ENCODE peak calls at places on chromosomes 3 and 15, in four cellular contexts. R is stomach, N is transverse colon, B is prostate gland. L is an unnamed sample.

GRCh38 chr3:187896664-187897063 is 151.4 kb upstream of the BCL6 start:
- DNase-seq in R (no peak), N (no peak), B (no peak), L (no peak)

GRCh38 chr3:16374047-16375019 is 109.3 kb downstream of the OXNAD1 start:
- DNase-seq in R (no peak), N (no peak), B (no peak), L (peak)

GRCh38 chr3:195063596-195064193 is 207.3 kb downstream of the XXYLT1 start:
- DNase-seq in R (peak), N (peak), B (no peak), L (no peak)

GRCh38 chr3:23999012-23999641 is 54.0 kb downstream of the NR1D2 start:
- DNase-seq in R (peak), N (peak), B (peak), L (no peak)

GRCh38 chr15:50945725-50946124 is 37.2 kb downstream of the AP4E1 start:
- DNase-seq in R (no peak), N (no peak), B (no peak), L (no peak)

GRCh38 chr3:81735334-81735733 is 26.1 kb downstream of the GBE1 start:
- DNase-seq in R (no peak), N (no peak), B (no peak), L (no peak)

GRCh38 chr3:65935724-65936123 is 103.0 kb downstream of the MAGI1 start:
- DNase-seq in R (no peak), N (no peak), B (no peak), L (no peak)

GRCh38 chr15:51382787-51383186 is 41.3 kb downstream of the GLDN start:
- DNase-seq in R (no peak), N (no peak), B (no peak), L (no peak)

GRCh38 chr3:41018841-41019240 is 180.5 kb upstream of the CTNNB1 start:
- DNase-seq in R (no peak), N (no peak), B (no peak), L (no peak)

GRCh38 chr3:113226491-113226890 is 15.1 kb downstream of the BOC start:
- DNase-seq in R (no peak), N (no peak), B (no peak), L (no peak)

GRCh38 chr15:98807262-98807661 is 158.9 kb downstream of the IGF1R start:
- DNase-seq in R (no peak), N (no peak), B (no peak), L (no peak)

GRCh38 chr3:124078978-124079911 is 87.3 kb upstream of the ROPN1 start:
- DNase-seq in R (no peak), N (no peak), B (peak), L (no peak)

GRCh38 chr3:182255095-182255600 is 538.2 kb upstream of the ATP11B start:
- DNase-seq in R (no peak), N (no peak), B (no peak), L (no peak)

GRCh38 chr15:77622212-77622941 is 10.3 kb downstream of the LINGO1 start:
- DNase-seq in R (no peak), N (no peak), B (no peak), L (no peak)

GRCh38 chr3:44914936-44915335 is 40.5 kb downstream of the TGM4 start:
- DNase-seq in R (no peak), N (no peak), B (no peak), L (no peak)

GRCh38 chr3:65642903-65643302 is 395.8 kb downstream of the MAGI1 start:
- DNase-seq in R (no peak), N (no peak), B (no peak), L (no peak)

GRCh38 chr3:177551431-177551836 is 354.2 kb upstream of the TBL1XR1 start:
- DNase-seq in R (no peak), N (no peak), B (no peak), L (no peak)

GRCh38 chr3:78317774-78318173 is 1277.9 kb downstream of the ROBO2 start:
- DNase-seq in R (no peak), N (no peak), B (no peak), L (no peak)

GRCh38 chr15:64792282-64792681 is 16.9 kb upstream of the RBPMS2 start:
- DNase-seq in R (no peak), N (no peak), B (no peak), L (no peak)

GRCh38 chr3:54567949-54568348 is 359.9 kb downstream of the LRTM1 start:
- DNase-seq in R (no peak), N (no peak), B (no peak), L (no peak)

GRCh38 chr15:43776718-43777292 is at the start of gene ELL3:
- DNase-seq in R (peak), N (peak), B (peak), L (peak)

GRCh38 chr3:156417733-156418132 is 137.2 kb downstream of the SSR3 start:
- DNase-seq in R (no peak), N (no peak), B (no peak), L (no peak)

GRCh38 chr3:131717493-131717892 is 214.7 kb upstream of the MRPL3 start:
- DNase-seq in R (no peak), N (no peak), B (no peak), L (no peak)

GRCh38 chr3:41649129-41649739 is 312.7 kb downstream of the ULK4 start:
- DNase-seq in R (no peak), N (no peak), B (no peak), L (no peak)

GRCh38 chr15:92845109-92845508 is 55.0 kb upstream of the CHD2 start:
- DNase-seq in R (no peak), N (no peak), B (peak), L (no peak)

GRCh38 chr15:61989698-61990097 is 70.5 kb downstream of the VPS13C start:
- DNase-seq in R (no peak), N (no peak), B (no peak), L (no peak)

GRCh38 chr15:70879386-70879785 is 12.8 kb downstream of the THAP10 start:
- DNase-seq in R (no peak), N (no peak), B (no peak), L (no peak)

GRCh38 chr3:15241341-15241740 is 35.3 kb downstream of the CAPN7 start:
- DNase-seq in R (no peak), N (no peak), B (no peak), L (no peak)

GRCh38 chr3:61858054-61858453 is 296.7 kb downstream of the PTPRG start:
- DNase-seq in R (no peak), N (no peak), B (no peak), L (no peak)

GRCh38 chr3:99536555-99537314 is 101.7 kb upstream of the COL8A1 start:
- DNase-seq in R (no peak), N (no peak), B (no peak), L (no peak)

GRCh38 chr15:43792761-43793493 is 807 bp downstream of the SERF2 start:
- DNase-seq in R (no peak), N (peak), B (no peak), L (peak)

GRCh38 chr15:40984963-40985362 is 31.7 kb downstream of the CHAC1 start:
- DNase-seq in R (no peak), N (no peak), B (no peak), L (no peak)

GRCh38 chr15:40985541-40986330 is 32.5 kb downstream of the CHAC1 start:
- DNase-seq in R (no peak), N (no peak), B (no peak), L (no peak)

GRCh38 chr15:40984406-40984805 is 31.1 kb downstream of the CHAC1 start:
- DNase-seq in R (no peak), N (no peak), B (no peak), L (no peak)

GRCh38 chr15:40981186-40981585 is 27.9 kb downstream of the CHAC1 start:
- DNase-seq in R (no peak), N (no peak), B (no peak), L (no peak)

GRCh38 chr15:40982855-40983254 is 29.6 kb downstream of the CHAC1 start:
- DNase-seq in R (no peak), N (no peak), B (no peak), L (peak)
- TF ChIP-seq POLR2AphosphoS5 in R (no peak), N (no peak), B (no peak), L (no peak)

GRCh38 chr3:73694988-73695757 is 70.4 kb upstream of the PDZRN3 start:
- DNase-seq in R (no peak), N (no peak), B (no peak), L (no peak)
- TF ChIP-seq POLR2AphosphoS5 in R (no peak), N (no peak), B (no peak), L (no peak)

DNA sequence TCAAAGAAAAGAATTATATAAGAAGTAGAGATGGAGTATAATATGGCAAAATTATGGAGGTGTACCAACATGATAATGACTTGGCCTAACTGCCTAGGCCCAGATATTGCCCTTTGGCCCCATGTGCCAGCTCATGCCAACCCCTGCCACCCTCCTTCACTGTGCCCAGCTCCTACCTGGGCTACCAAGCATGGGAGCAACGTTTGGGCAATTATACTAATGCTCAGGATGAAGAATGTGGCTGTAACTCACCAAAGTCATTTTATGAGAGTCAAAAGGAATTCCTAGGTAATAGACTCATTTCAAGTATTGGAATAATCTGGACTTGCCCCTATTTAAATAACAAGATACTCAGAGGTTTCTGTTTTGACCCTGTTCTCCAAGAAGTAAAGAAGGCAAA is 240.2 kb upstream of the IL12A start:
- DNase-seq in R (no peak), N (no peak), B (no peak), L (no peak)
- TF ChIP-seq POLR2AphosphoS5 in R (no peak), N (no peak), B (no peak), L (no peak)

GRCh38 chr3:25448750-25449684 is 21.0 kb downstream of the RARB start:
- DNase-seq in R (peak), N (peak), B (peak), L (no peak)
- TF ChIP-seq POLR2AphosphoS5 in R (peak), N (no peak), B (no peak), L (no peak)

GRCh38 chr3:85862893-85863455 is 904.2 kb downstream of the CADM2 start:
- DNase-seq in R (no peak), N (no peak), B (no peak), L (no peak)
- TF ChIP-seq POLR2AphosphoS5 in R (no peak), N (no peak), B (no peak), L (no peak)

L was measured in upper lobe of left lung.